ENCODE peak calls at places on chromosomes 13 and 19, in seven cellular contexts. H, Q, K, I, U, N and R are unnamed samples.

GRCh38 chr19:35990771-35991730 is 3.9 kb upstream of the SDHAF1 start:
- DNase-seq in H (no peak), I (no peak), K (no peak), N (no peak), U (no peak), Q (no peak), R (no peak)

GRCh38 chr13:60143775-60144174 is 20.0 kb downstream of the DIAPH3 start:
- DNase-seq in N (no peak), U (no peak), Q (no peak), I (no peak), K (no peak), H (no peak), R (no peak)

GRCh38 chr13:46388846-46389245 is 1.8 kb upstream of the RUBCNL start:
- DNase-seq in I (no peak), N (no peak), K (no peak), Q (no peak), H (no peak), U (no peak), R (no peak)

GRCh38 chr13:31742102-31742695 is 2.9 kb downstream of the RXFP2 start:
- DNase-seq in I (peak; percentile 48), K (peak; percentile 40), Q (peak; percentile 53), H (peak; percentile 55), N (peak; percentile 58), U (peak; percentile 69), R (peak; percentile 73)

GRCh38 chr13:27159806-27160563 is 11.6 kb downstream of the USP12 start:
- DNase-seq in N (no peak), H (no peak), Q (no peak), I (no peak), U (no peak), K (no peak), R (no peak)

GRCh38 chr19:3544742-3545668 is 6.0 kb downstream of the TEKTIP1 start:
- DNase-seq in U (peak; percentile 84), N (no peak), I (no peak), Q (peak; percentile 81), K (no peak), H (peak; percentile 90), R (peak; percentile 89)

GRCh38 chr19:17929056-17929455 is 3.8 kb upstream of the CCDC124 start:
- DNase-seq in H (no peak), N (no peak), I (no peak), K (no peak), Q (no peak), U (no peak), R (no peak)

GRCh38 chr13:77055158-77055557 is 28.2 kb upstream of the FBXL3 start:
- DNase-seq in Q (no peak), N (no peak), H (no peak), I (no peak), K (no peak), U (no peak), R (no peak)

GRCh38 chr13:33953203-33953602 is 135.3 kb downstream of the RFC3 start:
- DNase-seq in I (peak; percentile 14), K (no peak), Q (no peak), N (no peak), H (no peak), U (peak; percentile 72), R (no peak)

GRCh38 chr13:114017966-114018365 is 44.1 kb upstream of the C13orf46 start:
- DNase-seq in N (no peak), H (no peak), K (no peak), Q (no peak), U (no peak), I (no peak), R (no peak)

GRCh38 chr13:73676550-73677040 is 457.6 kb downstream of the KLF12 start:
- DNase-seq in K (no peak), U (no peak), I (no peak), N (no peak), Q (no peak), H (no peak), R (no peak)

GRCh38 chr13:92136449-92137180 is 738.2 kb downstream of the GPC5 start:
- DNase-seq in N (no peak), U (no peak), Q (no peak), I (no peak), H (no peak), K (no peak), R (no peak)

GRCh38 chr19:33394006-33394722 is 20.7 kb downstream of the CEBPG start:
- DNase-seq in Q (no peak), K (no peak), U (peak; percentile 96), H (no peak), N (peak; percentile 61), I (no peak), R (no peak)

GRCh38 chr19:35167251-35168119 is 12.9 kb downstream of the FXYD5 start:
- DNase-seq in K (no peak), N (no peak), U (no peak), H (peak; percentile 27), I (no peak), Q (no peak), R (no peak)

GRCh38 chr19:15159251-15159650 is 41.5 kb downstream of the NOTCH3 start:
- DNase-seq in Q (no peak), H (no peak), U (no peak), N (no peak), K (no peak), I (no peak), R (no peak)

GRCh38 chr19:51020988-51021651 is 1.6 kb upstream of the KLK10 start:
- DNase-seq in K (no peak), U (peak; percentile 57), N (peak; percentile 28), I (no peak), Q (peak; percentile 49), H (peak; percentile 46), R (no peak)